ENCODE peak calls at places on chromosome 6, in eight cellular contexts. F is GM13977; S is activated CD8-positive, alpha-beta memory T cell treated with anti-CD3 and anti-CD28 coated beads for 24 hours; J is NCI-H774; U is NCI-H524; Q is GM18507; M is DMS79; V is fibroblast of pulmonary artery. X is an unnamed sample.

GRCh38 chr6:75657327-75657726 is 55.6 kb downstream of the SENP6 start:
- DNase-seq in F (no peak), S (no peak), J (no peak), U (no peak), Q (no peak), M (no peak), V (no peak), X (no peak)

GRCh38 chr6:12363651-12364381 is 73.7 kb downstream of the EDN1 start:
- DNase-seq in F (no peak), S (no peak), J (no peak), U (no peak), Q (peak), M (no peak), V (no peak), X (no peak)

GRCh38 chr6:129801909-129802308 is 59.2 kb downstream of the TMEM244 start:
- DNase-seq in F (no peak), S (no peak), J (no peak), U (no peak), Q (no peak), M (no peak), V (no peak), X (no peak)

GRCh38 chr6:20092071-20092566 is 120.2 kb downstream of the MBOAT1 start:
- DNase-seq in F (no peak), S (no peak), J (peak), U (peak), Q (no peak), M (peak), V (peak), X (no peak)

GRCh38 chr6:146594495-146594894 is 4.3 kb upstream of the ADGB start:
- DNase-seq in F (no peak), S (no peak), J (no peak), U (peak), Q (no peak), M (no peak), V (no peak), X (no peak)

GRCh38 chr6:47934023-47934422 is 152.2 kb downstream of the OPN5 start:
- DNase-seq in F (no peak), S (no peak), J (no peak), U (no peak), Q (no peak), M (no peak), V (no peak), X (no peak)

GRCh38 chr6:31620586-31621319 is at the start of gene PRRC2A:
- DNase-seq in F (peak), S (no peak), J (peak), U (no peak), Q (peak), M (peak), V (peak), X (peak)

GRCh38 chr6:42406296-42407280 is 45.1 kb downstream of the TRERF1 start:
- DNase-seq in F (no peak), S (peak), J (no peak), U (no peak), Q (no peak), M (no peak), V (peak), X (no peak)

GRCh38 chr6:13883966-13884365 is 40.8 kb upstream of the RNF182 start:
- DNase-seq in F (no peak), S (no peak), J (no peak), U (no peak), Q (no peak), M (no peak), V (no peak), X (no peak)